ENCODE peak calls at places on chromosomes 5 and 9, in seven cellular contexts. Q is GM12891, A is thyroid gland, V is HEK293T, M is stromal cell of bone marrow, Y is H54, B is fibroblast of lung. T is an unnamed sample.

GRCh38 chr9:137044502-137045177 is 1.3 kb downstream of the NPDC1 start:
- DNase-seq in V (no peak), Y (peak), M (no peak), A (no peak), Q (no peak), B (no peak), T (peak)

GRCh38 chr5:168591302-168592013 is 12.3 kb upstream of the PANK3 start:
- DNase-seq in Q (no peak), B (no peak), M (no peak), A (no peak), Y (no peak), V (no peak), T (no peak)

GRCh38 chr9:137972355-137972987 is 94.9 kb downstream of the CACNA1B start:
- DNase-seq in M (no peak), Q (no peak), Y (no peak), B (no peak), A (no peak), V (no peak), T (no peak)

GRCh38 chr5:112860929-112861637 is at the start of gene SRP19:
- DNase-seq in V (peak), A (peak), Q (peak), Y (peak), M (peak), B (peak), T (peak)

GRCh38 chr5:80607832-80608231 is 37.8 kb upstream of the ANKRD34B start:
- DNase-seq in Q (peak), A (no peak), V (no peak), M (no peak), B (no peak), Y (no peak), T (no peak)

GRCh38 chr9:89961616-89962341 is 357.0 kb downstream of the GADD45G start:
- DNase-seq in Y (no peak), B (peak), A (no peak), Q (no peak), M (peak), V (no peak), T (no peak)

GRCh38 chr9:80059979-80060378 is 488.2 kb downstream of the TLE4 start:
- DNase-seq in A (no peak), Y (no peak), V (no peak), Q (no peak), M (no peak), B (no peak), T (no peak)

GRCh38 chr9:106883030-106883429 is 20.1 kb downstream of the ZNF462 start:
- DNase-seq in B (no peak), M (no peak), Q (no peak), A (no peak), V (no peak), Y (no peak), T (no peak)

GRCh38 chr5:78886650-78887230 is 98.4 kb downstream of the ARSB start:
- DNase-seq in Y (no peak), M (no peak), Q (no peak), B (peak), A (no peak), V (peak), T (peak)

GRCh38 chr5:116404792-116405191 is 169.8 kb downstream of the SEMA6A start:
- DNase-seq in M (no peak), Y (no peak), B (no peak), Q (no peak), V (no peak), A (no peak), T (no peak)

GRCh38 chr5:169751490-169751889 is 114.4 kb downstream of the DOCK2 start:
- DNase-seq in A (no peak), M (no peak), Y (no peak), V (no peak), Q (no peak), B (no peak), T (no peak)

GRCh38 chr9:76581752-76582151 is 122.8 kb downstream of the GCNT1 start:
- DNase-seq in Y (no peak), B (no peak), V (no peak), A (no peak), M (no peak), Q (no peak), T (no peak)

GRCh38 chr5:61397238-61397637 is 65.2 kb downstream of the ZSWIM6 start:
- DNase-seq in M (no peak), Y (no peak), V (peak), A (peak), B (no peak), Q (no peak), T (no peak)

GRCh38 chr9:117926031-117926655 is 221.9 kb downstream of the TLR4 start:
- DNase-seq in B (no peak), A (no peak), V (no peak), Y (peak), M (no peak), Q (no peak), T (peak)

GRCh38 chr5:129135633-129136032 is 41.1 kb downstream of the ISOC1 start:
- DNase-seq in A (no peak), Q (no peak), B (no peak), Y (no peak), M (no peak), V (no peak), T (peak)

GRCh38 chr5:150461231-150461630 is 11.7 kb upstream of the RPS14 start:
- DNase-seq in Y (no peak), V (no peak), B (no peak), M (no peak), Q (peak), A (no peak), T (no peak)

GRCh38 chr5:17061973-17062470 is 125.9 kb upstream of the MYO10 start:
- DNase-seq in Q (no peak), A (peak), B (no peak), V (no peak), M (no peak), Y (no peak), T (peak)

GRCh38 chr9:121619566-121619965 is 31.9 kb upstream of the DAB2IP start:
- DNase-seq in A (no peak), Y (no peak), Q (no peak), M (no peak), B (no peak), V (no peak), T (peak)

GRCh38 chr5:154811653-154812465 is 38.5 kb downstream of the FAXDC2 start:
- DNase-seq in A (peak), M (peak), B (peak), V (peak), Y (peak), Q (peak), T (peak)

GRCh38 chr5:82984786-82985762 is 92.1 kb downstream of the TMEM167A start:
- DNase-seq in Y (no peak), A (no peak), B (no peak), Q (no peak), M (no peak), V (no peak), T (no peak)

GRCh38 chr5:154159343-154159742 is 31.2 kb upstream of the GALNT10 start:
- DNase-seq in Q (no peak), B (peak), A (no peak), V (no peak), Y (peak), M (peak), T (peak)

GRCh38 chr5:123700624-123701023 is 188.6 kb downstream of the CSNK1G3 start:
- DNase-seq in M (peak), A (no peak), V (no peak), Y (peak), B (peak), Q (no peak), T (peak)

GRCh38 chr9:107306308-107306707 is 23.2 kb downstream of the RAD23B start:
- DNase-seq in M (no peak), Y (no peak), Q (no peak), B (no peak), V (no peak), A (no peak), T (no peak)

GRCh38 chr9:137688725-137689124 is 69.9 kb downstream of the EHMT1 start:
- DNase-seq in Q (no peak), M (no peak), Y (no peak), V (no peak), A (no peak), B (no peak), T (no peak)

GRCh38 chr5:32507738-32508434 is 63.3 kb upstream of the ZFR start:
- DNase-seq in B (peak), A (no peak), Y (peak), V (no peak), Q (no peak), M (peak), T (peak)

GRCh38 chr9:108105885-108106284 is 616.3 kb upstream of the KLF4 start:
- DNase-seq in A (no peak), Y (no peak), M (no peak), B (no peak), Q (no peak), V (no peak), T (no peak)